ENCODE peak calls at places on chromosomes 1 and 21, in nine cellular contexts. W is skeletal muscle cell; I is iPS-NIHi11; O is foreskin fibroblast; Q is Panc1; F is effector CD4-positive, alpha-beta T cell; T is ELR; Z is cardiac muscle cell; G is keratinocyte. U is an unnamed sample.

GRCh38 chr1:33339413-33339812 is 18.5 kb upstream of the A3GALT2 start:
- DNase-seq in W (no peak), O (no peak), I (no peak), Q (no peak), T (peak), G (no peak), F (no peak), Z (peak), U (no peak)

GRCh38 chr1:76012341-76013208 is 62.0 kb upstream of the ST6GALNAC3 start:
- DNase-seq in G (no peak), F (no peak), I (no peak), T (no peak), Z (no peak), Q (no peak), O (no peak), W (no peak), U (no peak)

GRCh38 chr1:222815367-222815765 is 527 bp downstream of the DISP1 start:
- DNase-seq in T (peak), G (no peak), F (peak), Q (no peak), Z (peak), W (no peak), O (no peak), I (no peak), U (no peak)

GRCh38 chr1:20540281-20540680 is 12.1 kb upstream of the FAM43B start:
- DNase-seq in W (no peak), I (no peak), Q (no peak), T (peak), F (no peak), Z (peak), O (peak), G (no peak), U (no peak)

GRCh38 chr1:182629674-182630073 is 25.5 kb upstream of the RGS16 start:
- DNase-seq in T (no peak), F (peak), Z (no peak), W (no peak), O (no peak), I (no peak), Q (no peak), G (no peak), U (no peak)

GRCh38 chr1:152946248-152946647 is 758 bp upstream of the SPRR5 start:
- DNase-seq in Z (no peak), O (no peak), G (no peak), Q (no peak), T (peak), F (no peak), W (no peak), I (no peak), U (no peak)

GRCh38 chr21:42291003-42291750 is 24.0 kb downstream of the TFF3 start:
- DNase-seq in I (peak), T (no peak), O (no peak), F (no peak), G (no peak), Z (no peak), W (no peak), Q (no peak), U (no peak)

GRCh38 chr1:153506831-153507413 is 28.9 kb downstream of the S100A6 start:
- DNase-seq in I (no peak), F (no peak), O (peak), T (peak), Q (no peak), Z (peak), G (no peak), W (peak), U (no peak)

GRCh38 chr1:207470927-207471326 is 16.8 kb downstream of the CR2 start:
- DNase-seq in W (no peak), O (no peak), Q (no peak), F (no peak), T (no peak), G (no peak), Z (no peak), I (no peak), U (no peak)

GRCh38 chr1:182786223-182787001 is 3.2 kb upstream of the NPL start:
- DNase-seq in W (peak), Z (peak), G (peak), T (peak), F (peak), Q (peak), O (peak), I (peak), U (no peak)

GRCh38 chr1:36133484-36133883 is 8.5 kb upstream of the COL8A2 start:
- DNase-seq in G (peak), W (peak), O (peak), F (no peak), I (peak), Z (peak), T (peak), Q (no peak), U (peak)

GRCh38 chr1:155219592-155220031 is 11.1 kb downstream of the MTX1 start:
- DNase-seq in I (peak), Q (no peak), O (no peak), Z (peak), T (peak), W (no peak), G (no peak), F (no peak), U (no peak)

GRCh38 chr1:74415935-74416334 is 96.5 kb downstream of the LRRC53 start:
- DNase-seq in O (no peak), I (no peak), W (no peak), F (no peak), Q (no peak), Z (no peak), G (no peak), T (no peak), U (no peak)

GRCh38 chr1:238485062-238485905 is 594.6 kb upstream of the ZP4 start:
- DNase-seq in G (no peak), Q (no peak), O (no peak), W (peak), I (peak), T (peak), Z (peak), F (no peak), U (peak)

GRCh38 chr1:30684881-30685795 is 38.2 kb downstream of the MATN1 start:
- DNase-seq in Q (no peak), W (no peak), T (no peak), I (peak), F (no peak), G (no peak), Z (no peak), O (no peak), U (peak)

GRCh38 chr1:9655127-9655723 is 3.7 kb downstream of the PIK3CD start:
- DNase-seq in T (no peak), F (peak), O (no peak), Z (no peak), G (no peak), W (no peak), Q (no peak), I (no peak), U (no peak)

GRCh38 chr1:29858646-29859045 is 622.3 kb downstream of the PTPRU start:
- DNase-seq in Q (no peak), G (no peak), W (no peak), F (no peak), I (no peak), Z (peak), O (no peak), T (no peak), U (no peak)

GRCh38 chr1:194024659-194025058 is 838.2 kb upstream of the B3GALT2 start:
- DNase-seq in Z (peak), W (peak), F (no peak), Q (no peak), T (peak), O (no peak), I (no peak), G (no peak), U (no peak)

GRCh38 chr1:88685239-88685604 is 1.1 kb downstream of the PKN2 start:
- DNase-seq in F (no peak), I (no peak), Q (no peak), T (peak), Z (no peak), G (no peak), W (no peak), O (no peak), U (no peak)

GRCh38 chr1:186374313-186375151 is 521 bp downstream of the TPR start:
- DNase-seq in W (peak), Q (no peak), G (no peak), T (peak), I (peak), O (peak), F (peak), Z (peak), U (peak)

GRCh38 chr1:58549231-58549958 is 2.9 kb upstream of the OMA1 start:
- DNase-seq in Q (no peak), T (no peak), Z (no peak), I (no peak), W (no peak), O (no peak), F (no peak), G (no peak), U (no peak)

GRCh38 chr1:37817481-37817880 is 9.5 kb upstream of the YRDC start:
- DNase-seq in Q (no peak), Z (peak), G (no peak), F (no peak), W (no peak), I (peak), T (no peak), O (no peak), U (no peak)

GRCh38 chr1:232283864-232284263 is 346.1 kb downstream of the SIPA1L2 start:
- DNase-seq in T (no peak), G (no peak), O (no peak), W (no peak), Z (no peak), F (no peak), I (no peak), Q (no peak), U (no peak)

GRCh38 chr1:55854911-55855310 is 639.7 kb upstream of the USP24 start:
- DNase-seq in F (no peak), T (no peak), W (no peak), I (no peak), O (no peak), Q (no peak), G (no peak), Z (peak), U (no peak)

GRCh38 chr1:216665381-216665780 is 57.8 kb downstream of the ESRRG start:
- DNase-seq in I (no peak), Z (peak), T (peak), O (no peak), G (no peak), F (no peak), Q (no peak), W (peak), U (no peak)

GRCh38 chr1:161838362-161838761 is 72.2 kb downstream of the ATF6 start:
- DNase-seq in W (no peak), G (no peak), Z (no peak), F (no peak), O (no peak), T (no peak), Q (no peak), I (no peak), U (no peak)

GRCh38 chr1:27517907-27518718 is 28.1 kb upstream of the WASF2 start:
- DNase-seq in Z (no peak), F (no peak), O (no peak), Q (no peak), W (no peak), I (no peak), G (no peak), T (no peak), U (no peak)

GRCh38 chr1:168179411-168180147 is 817 bp downstream of the TIPRL start:
- DNase-seq in I (no peak), W (no peak), G (no peak), T (peak), F (no peak), Q (no peak), O (no peak), Z (peak), U (no peak)

GRCh38 chr1:27445177-27445936 is 44.6 kb downstream of the WASF2 start:
- DNase-seq in I (no peak), O (no peak), W (no peak), G (no peak), F (no peak), Q (no peak), T (no peak), Z (no peak), U (no peak)

GRCh38 chr1:115183711-115184259 is 94.5 kb upstream of the TSPAN2 start:
- DNase-seq in G (no peak), W (no peak), F (no peak), Q (no peak), I (no peak), T (no peak), Z (no peak), O (no peak), U (no peak)

GRCh38 chr1:171743014-171743870 is 1.4 kb upstream of the VAMP4 start:
- DNase-seq in F (no peak), W (peak), Z (peak), G (no peak), O (peak), T (peak), Q (peak), I (no peak), U (peak)

GRCh38 chr1:20462397-20462796 is 23.6 kb downstream of the CAMK2N1 start:
- DNase-seq in F (no peak), T (no peak), W (no peak), O (no peak), Z (no peak), Q (no peak), G (no peak), I (no peak), U (no peak)

GRCh38 chr1:94971491-94971924 is 44.6 kb upstream of the CNN3 start:
- DNase-seq in Q (no peak), W (no peak), O (peak), F (no peak), I (no peak), Z (no peak), T (peak), G (no peak), U (no peak)

GRCh38 chr1:178052650-178053461 is 41.0 kb upstream of the RASAL2 start:
- DNase-seq in O (no peak), T (no peak), Z (peak), F (no peak), G (no peak), I (no peak), Q (no peak), W (no peak), U (no peak)

GRCh38 chr1:153357076-153357852 is 390 bp upstream of the S100A9 start:
- DNase-seq in I (no peak), O (no peak), Z (no peak), F (no peak), T (no peak), G (no peak), W (no peak), Q (no peak), U (peak)

GRCh38 chr1:8283058-8283884 is 34.6 kb upstream of the SLC45A1 start:
- DNase-seq in Z (no peak), I (no peak), O (no peak), G (no peak), F (no peak), W (no peak), Q (no peak), T (peak), U (no peak)

GRCh38 chr1:212004888-212005287 is 30.5 kb downstream of the INTS7 start:
- DNase-seq in Z (no peak), I (no peak), Q (no peak), G (no peak), O (no peak), F (no peak), T (no peak), W (no peak), U (peak)

GRCh38 chr1:241269116-241269515 is 87.9 kb downstream of the RGS7 start:
- DNase-seq in I (peak), Z (no peak), T (no peak), O (no peak), Q (no peak), G (no peak), F (no peak), W (no peak), U (no peak)

GRCh38 chr21:41641510-41641815 is 125.4 kb downstream of the RIPK4 start:
- DNase-seq in W (no peak), I (no peak), Z (no peak), T (no peak), G (no peak), Q (no peak), F (no peak), O (no peak), U (no peak)